ENCODE peak calls at places on chromosomes 16 and 17, in six cellular contexts. A is tibial nerve; C is psoas muscle; E is PC-3; D is heart left ventricle; I is CD8-positive, alpha-beta T cell. N is an unnamed sample.

GRCh38 chr17:18026408-18026776 is 12.6 kb downstream of the ATPAF2 start:
- DNase-seq in A (no peak), C (peak), E (peak), D (peak), I (peak), N (no peak)

GRCh38 chr17:35498429-35499178 is 38.9 kb downstream of the SLFN12L start:
- DNase-seq in A (no peak), C (no peak), E (no peak), D (no peak), I (no peak), N (no peak)

GRCh38 chr17:39400547-39401411 is 647 bp downstream of the FBXL20 start:
- DNase-seq in A (peak), C (peak), E (no peak), D (peak), I (no peak), N (no peak)

GRCh38 chr17:36599546-36600250 is 1.7 kb upstream of the MRM1 start:
- DNase-seq in A (no peak), C (no peak), E (no peak), D (no peak), I (no peak), N (no peak)

GRCh38 chr17:1005361-1005946 is 8.5 kb downstream of the TIMM22 start:
- DNase-seq in A (no peak), C (peak), E (no peak), D (no peak), I (no peak), N (no peak)

GRCh38 chr16:58628845-58629680 is 563 bp downstream of the CNOT1 start:
- DNase-seq in A (peak), C (peak), E (peak), D (peak), I (peak), N (peak)

GRCh38 chr17:58365185-58365979 is 13.4 kb upstream of the SUPT4H1 start:
- DNase-seq in A (no peak), C (no peak), E (no peak), D (no peak), I (no peak), N (no peak)

GRCh38 chr17:16251043-16251442 is 34.0 kb downstream of the PIGL start:
- DNase-seq in A (no peak), C (no peak), E (no peak), D (no peak), I (no peak), N (no peak)

GRCh38 chr16:85615014-85615851 is 2.1 kb downstream of the GSE1 start:
- DNase-seq in A (peak), C (no peak), E (peak), D (no peak), I (no peak), N (peak)

GRCh38 chr16:74083582-74083981 is 213.0 kb upstream of the PSMD7 start:
- DNase-seq in A (no peak), C (no peak), E (no peak), D (no peak), I (no peak), N (no peak)

GRCh38 chr16:58440094-58440493 is 47.8 kb downstream of the GINS3 start:
- DNase-seq in A (no peak), C (no peak), E (no peak), D (no peak), I (no peak), N (no peak)

GRCh38 chr16:85246473-85246872 is 134.2 kb upstream of the CIBAR2 start:
- DNase-seq in A (no peak), C (no peak), E (no peak), D (no peak), I (no peak), N (no peak)

GRCh38 chr17:72517413-72518237 is 396.8 kb downstream of the SOX9 start:
- DNase-seq in A (no peak), C (no peak), E (no peak), D (no peak), I (no peak), N (no peak)

GRCh38 chr17:72515291-72516065 is 394.7 kb downstream of the SOX9 start:
- DNase-seq in A (no peak), C (no peak), E (no peak), D (no peak), I (no peak), N (no peak)

GRCh38 chr17:72514888-72515287 is 394.1 kb downstream of the SOX9 start:
- DNase-seq in A (peak), C (no peak), E (peak), D (peak), I (no peak), N (no peak)

GRCh38 chr17:72518333-72518732 is 397.5 kb downstream of the SOX9 start:
- DNase-seq in A (no peak), C (no peak), E (no peak), D (no peak), I (no peak), N (no peak)

DNA sequence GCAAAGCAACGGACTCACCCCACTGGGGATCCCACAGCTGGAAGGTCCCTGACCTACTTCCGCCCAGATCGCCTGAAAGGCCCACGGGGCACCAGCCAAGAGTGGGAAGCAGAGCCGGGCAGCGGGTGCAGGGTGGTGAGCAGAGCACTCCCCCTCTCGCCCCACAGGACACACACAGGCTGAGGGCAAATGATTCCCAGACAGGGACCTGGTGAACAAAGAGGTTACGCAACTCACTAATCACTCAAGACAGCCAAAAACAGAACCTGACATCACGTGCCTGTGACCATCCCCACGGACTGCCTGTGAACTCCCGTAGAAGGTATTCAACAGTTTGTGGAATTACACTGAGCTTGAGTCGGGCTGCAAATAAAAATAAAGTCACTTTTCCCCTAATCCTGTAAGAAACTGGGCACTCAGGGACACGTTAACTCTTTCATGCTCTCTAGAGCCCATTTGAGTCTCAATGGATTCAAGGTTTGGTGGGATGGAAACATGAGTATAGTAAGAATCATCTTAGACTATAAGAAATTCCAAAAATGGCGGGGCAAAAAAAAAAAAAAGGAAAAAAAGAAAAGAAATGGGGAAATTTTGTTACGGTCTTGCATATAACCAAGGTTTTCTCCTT is 396.1 kb downstream of the SOX9 start:
- DNase-seq in A (peak), C (peak), E (no peak), D (no peak), I (no peak), N (peak)
- H3K4me3 ChIP-seq in A (no peak), C (no peak), E (no peak), D (no peak), I (no peak), N (no peak)

GRCh38 chr16:27406729-27407128 is 4.8 kb downstream of the IL21R start:
- DNase-seq in A (no peak), C (no peak), E (no peak), D (no peak), I (no peak), N (no peak)

GRCh38 chr16:27403601-27403992 is 1.6 kb downstream of the IL21R start:
- DNase-seq in A (no peak), C (no peak), E (no peak), D (no peak), I (no peak), N (no peak)

GRCh38 chr16:27404163-27404823 is 2.3 kb downstream of the IL21R start:
- DNase-seq in A (no peak), C (no peak), E (no peak), D (no peak), I (no peak), N (no peak)

GRCh38 chr16:27407158-27407557 is 5.2 kb downstream of the IL21R start:
- DNase-seq in A (no peak), C (no peak), E (no peak), D (no peak), I (no peak), N (no peak)

DNA sequence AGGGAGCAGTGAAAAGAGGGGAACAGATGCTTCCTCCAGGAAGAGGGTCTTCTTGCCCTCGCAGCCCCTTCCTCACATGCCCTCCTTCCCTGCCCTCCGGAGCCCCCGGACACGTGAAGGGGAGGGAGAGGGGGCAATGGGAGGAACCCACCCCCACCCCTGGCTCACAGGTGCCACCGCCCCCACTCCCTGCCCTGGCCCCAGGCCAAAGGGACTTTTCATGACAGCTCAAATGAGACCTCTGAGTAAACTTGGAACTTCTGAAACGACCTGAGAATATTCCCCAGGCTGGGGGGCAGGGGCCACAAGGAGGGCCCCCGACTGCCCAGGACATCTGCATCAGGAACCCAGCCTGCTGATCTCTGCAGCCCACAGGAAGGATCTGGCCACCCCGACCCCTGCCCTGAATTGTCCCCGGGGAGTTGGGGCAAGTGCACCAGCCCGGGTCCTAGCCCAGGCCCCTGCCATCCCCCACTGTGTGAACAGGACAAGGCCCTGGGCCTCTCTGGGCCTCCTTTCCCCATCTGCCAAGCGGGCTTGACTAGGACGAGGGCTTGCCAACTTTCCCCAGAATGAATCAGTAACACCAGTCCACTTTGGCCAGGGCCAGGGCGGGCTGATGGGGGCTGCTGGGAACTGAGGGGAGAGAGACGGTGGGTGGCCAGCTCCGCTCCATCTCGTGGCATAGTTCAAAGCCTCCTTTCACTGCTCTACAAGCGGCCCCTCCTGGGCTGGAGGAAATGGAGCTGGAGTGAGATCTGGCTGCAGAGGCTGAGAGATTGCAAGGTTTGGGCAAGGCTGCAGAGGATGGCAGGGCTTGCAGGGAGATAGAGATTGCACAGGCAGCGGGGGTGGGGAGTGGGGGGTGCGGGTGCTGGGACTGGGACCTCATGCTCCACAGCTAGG is 3.8 kb downstream of the IL21R start:
- DNase-seq in A (no peak), C (no peak), E (no peak), D (no peak), I (no peak), N (peak)
- H3K4me3 ChIP-seq in A (no peak), C (no peak), E (no peak), D (peak), I (peak), N (no peak)

GRCh38 chr16:22890976-22891375 is 77.0 kb downstream of the HS3ST2 start:
- DNase-seq in A (no peak), C (no peak), E (no peak), D (no peak), I (no peak), N (no peak)
- H3K4me3 ChIP-seq in A (no peak), C (no peak), E (no peak), D (no peak), I (no peak), N (no peak)

DNA sequence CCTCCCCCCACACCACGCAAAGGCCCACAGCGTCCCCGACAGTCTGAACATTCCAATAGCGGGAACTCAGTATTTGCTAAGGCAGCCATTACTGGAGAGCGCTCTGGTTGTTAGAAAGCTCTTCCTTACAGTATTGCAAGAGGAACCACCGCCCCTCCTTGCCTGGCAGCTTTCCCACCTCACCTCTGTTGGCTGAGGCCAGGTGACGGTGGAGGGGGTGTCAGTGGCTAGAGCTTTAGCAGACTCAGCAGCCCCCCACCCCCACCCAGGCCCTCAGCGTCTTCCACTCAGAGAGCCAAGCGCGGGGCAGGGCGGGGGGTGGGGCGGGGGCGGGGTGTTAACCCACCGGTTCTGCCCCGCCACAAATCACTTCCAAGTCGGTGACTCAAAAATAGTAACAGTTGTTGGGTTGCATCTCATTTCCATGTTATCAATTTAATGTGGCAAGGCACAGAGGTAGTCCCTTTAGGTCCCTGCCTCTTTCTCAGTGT is 2.3 kb upstream of the PLEKHH3 start:
- DNase-seq in A (peak), C (peak), E (peak), D (peak), I (no peak), N (peak)
- H3K4me3 ChIP-seq in A (peak), C (peak), E (peak), D (peak), I (peak), N (peak)

GRCh38 chr17:77887110-77887463 is 71.4 kb upstream of the TNRC6C start:
- DNase-seq in A (no peak), C (no peak), E (no peak), D (no peak), I (no peak), N (no peak)
- H3K4me3 ChIP-seq in A (peak), C (peak), E (no peak), D (peak), I (peak), N (no peak)